ENCODE peak calls at places on chromosomes 11 and 22, in six cellular contexts. V is keratinocyte; Z is aorta; A is stimulated activated CD4-positive, alpha-beta T cell treated with anti-CD3 and anti-CD28 coated beads, Interleukin-4, amount 100 ng/mL, for 1 hour; D is NCI-H2081; H is AG04450. Y is an unnamed sample.

GRCh38 chr11:75597636-75598035 is 35.6 kb downstream of the SERPINH1 start:
- DNase-seq in A (no peak), H (no peak), D (peak; percentile 32), Z (no peak), V (no peak), Y (peak; percentile 49)

GRCh38 chr11:925158-925495 is 543 bp upstream of the AP2A2 start:
- DNase-seq in A (no peak), H (no peak), V (no peak), Z (no peak), D (no peak), Y (no peak)

GRCh38 chr11:102318469-102318868 is 1.2 kb downstream of the BIRC3 start:
- DNase-seq in A (peak; percentile 49), D (no peak), V (no peak), H (no peak), Z (no peak), Y (no peak)

GRCh38 chr11:1467270-1467669 is 19.3 kb downstream of the MOB2 start:
- DNase-seq in V (no peak), H (no peak), Z (no peak), A (no peak), D (no peak), Y (no peak)

GRCh38 chr22:37896181-37896592 is 9.9 kb upstream of the MICALL1 start:
- DNase-seq in D (no peak), H (no peak), V (peak; percentile 92), A (peak; percentile 10), Z (no peak), Y (no peak)

GRCh38 chr22:20299736-20300136 is 20.1 kb downstream of the DGCR6L start:
- DNase-seq in Z (no peak), H (no peak), D (no peak), V (no peak), A (no peak), Y (no peak)

GRCh38 chr22:19622061-19622441 is 92.3 kb upstream of the SEPTIN5 start:
- DNase-seq in H (no peak), D (no peak), Z (no peak), A (no peak), V (no peak), Y (no peak)

GRCh38 chr11:120304526-120304925 is 20.6 kb upstream of the TLCD5 start:
- DNase-seq in V (no peak), A (no peak), H (no peak), Z (no peak), D (no peak), Y (no peak)

GRCh38 chr22:21734540-21735197 is 925 bp downstream of the YPEL1 start:
- DNase-seq in H (no peak), A (no peak), D (no peak), Z (no peak), V (no peak), Y (no peak)

GRCh38 chr22:22710719-22711531 is 66.5 kb downstream of the GGTLC2 start:
- DNase-seq in V (no peak), A (peak; percentile 80), D (peak; percentile 18), H (no peak), Z (peak; percentile 85), Y (peak; percentile 32)

GRCh38 chr11:125091247-125091876 is 20.1 kb downstream of the TMEM218 start:
- DNase-seq in V (no peak), H (peak; percentile 58), D (peak; percentile 38), A (no peak), Z (no peak), Y (peak; percentile 12)

GRCh38 chr11:113681711-113682410 is 24.2 kb downstream of the TMPRSS5 start:
- DNase-seq in H (no peak), Z (no peak), A (no peak), D (peak; percentile 22), V (no peak), Y (peak; percentile 58)

GRCh38 chr22:28208797-28209196 is 289.7 kb upstream of the PITPNB start:
- DNase-seq in V (no peak), D (no peak), Z (no peak), A (no peak), H (no peak), Y (no peak)

GRCh38 chr11:122028561-122028960 is 87.5 kb downstream of the BLID start:
- DNase-seq in D (no peak), H (no peak), A (no peak), V (no peak), Z (no peak), Y (no peak)

GRCh38 chr11:32830413-32830738 is 649 bp downstream of the PRRG4 start:
- DNase-seq in Z (no peak), D (no peak), A (no peak), V (no peak), H (no peak), Y (peak; percentile 19)

GRCh38 chr22:26547426-26547825 is 35.2 kb upstream of the TFIP11 start:
- DNase-seq in Z (no peak), A (peak; percentile 19), V (peak; percentile 46), D (no peak), H (no peak), Y (no peak)